ENCODE peak calls at places on chromosome 11, in six cellular contexts. One of them, this sample, is unnamed.

GRCh38 chr11:72579816-72580647 is 94.2 kb downstream of the PDE2A start:
- DNase-seq in A549: no peak
- DNase-seq in substantia nigra: no peak
- DNase-seq in CD8-positive, alpha-beta memory T cell: no peak
- DNase-seq in GM23248: no peak
- DNase-seq in neural progenitor cell: no peak
- DNase-seq in this sample: no peak

GRCh38 chr11:6648505-6648904 is 7.1 kb downstream of the DCHS1 start:
- DNase-seq in A549: no peak
- DNase-seq in substantia nigra: no peak
- DNase-seq in CD8-positive, alpha-beta memory T cell: no peak
- DNase-seq in GM23248: no peak
- DNase-seq in neural progenitor cell: no peak
- DNase-seq in this sample: no peak

GRCh38 chr11:29518389-29519174 is 498.2 kb downstream of the KCNA4 start:
- DNase-seq in A549: no peak
- DNase-seq in substantia nigra: no peak
- DNase-seq in CD8-positive, alpha-beta memory T cell: no peak
- DNase-seq in GM23248: no peak
- DNase-seq in neural progenitor cell: peak; percentile 4
- DNase-seq in this sample: no peak

GRCh38 chr11:8018742-8019631 is 31.9 kb downstream of the EIF3F start:
- DNase-seq in A549: peak; percentile 51
- DNase-seq in substantia nigra: no peak
- DNase-seq in CD8-positive, alpha-beta memory T cell: peak; percentile 84
- DNase-seq in GM23248: peak; percentile 91
- DNase-seq in neural progenitor cell: peak; percentile 90
- DNase-seq in this sample: peak; percentile 65

GRCh38 chr11:34650528-34650927 is 29.6 kb downstream of the EHF start:
- DNase-seq in A549: no peak
- DNase-seq in substantia nigra: no peak
- DNase-seq in CD8-positive, alpha-beta memory T cell: peak; percentile 90
- DNase-seq in GM23248: no peak
- DNase-seq in neural progenitor cell: no peak
- DNase-seq in this sample: peak; percentile 69

GRCh38 chr11:108766596-108767173 is 101.8 kb downstream of the DDX10 start:
- DNase-seq in A549: no peak
- DNase-seq in substantia nigra: no peak
- DNase-seq in CD8-positive, alpha-beta memory T cell: no peak
- DNase-seq in GM23248: no peak
- DNase-seq in neural progenitor cell: no peak
- DNase-seq in this sample: no peak

GRCh38 chr11:107359701-107360100 is 97.9 kb downstream of the CWF19L2 start:
- DNase-seq in A549: no peak
- DNase-seq in substantia nigra: no peak
- DNase-seq in CD8-positive, alpha-beta memory T cell: no peak
- DNase-seq in GM23248: peak; percentile 2
- DNase-seq in neural progenitor cell: no peak
- DNase-seq in this sample: no peak

GRCh38 chr11:133029096-133029495 is 503.2 kb downstream of the OPCML start:
- DNase-seq in A549: no peak
- DNase-seq in substantia nigra: no peak
- DNase-seq in CD8-positive, alpha-beta memory T cell: no peak
- DNase-seq in GM23248: no peak
- DNase-seq in neural progenitor cell: no peak
- DNase-seq in this sample: no peak

GRCh38 chr11:71102251-71102995 is 150.0 kb downstream of the SHANK2 start:
- DNase-seq in A549: no peak
- DNase-seq in substantia nigra: no peak
- DNase-seq in CD8-positive, alpha-beta memory T cell: no peak
- DNase-seq in GM23248: no peak
- DNase-seq in neural progenitor cell: no peak
- DNase-seq in this sample: no peak

GRCh38 chr11:109957601-109958000 is 135.6 kb upstream of the ZC3H12C start:
- DNase-seq in A549: no peak
- DNase-seq in substantia nigra: no peak
- DNase-seq in CD8-positive, alpha-beta memory T cell: no peak
- DNase-seq in GM23248: no peak
- DNase-seq in neural progenitor cell: no peak
- DNase-seq in this sample: no peak

GRCh38 chr11:121763526-121763925 is 310.8 kb upstream of the SORL1-AS1 start:
- DNase-seq in A549: no peak
- DNase-seq in substantia nigra: no peak
- DNase-seq in CD8-positive, alpha-beta memory T cell: no peak
- DNase-seq in GM23248: no peak
- DNase-seq in neural progenitor cell: no peak
- DNase-seq in this sample: no peak

GRCh38 chr11:107683807-107684206 is 28.0 kb downstream of the SLN start:
- DNase-seq in A549: peak; percentile 25
- DNase-seq in substantia nigra: no peak
- DNase-seq in CD8-positive, alpha-beta memory T cell: no peak
- DNase-seq in GM23248: peak; percentile 32
- DNase-seq in neural progenitor cell: peak; percentile 31
- DNase-seq in this sample: no peak

GRCh38 chr11:120198787-120199469 is 11.9 kb upstream of the OAF start:
- DNase-seq in A549: no peak
- DNase-seq in substantia nigra: no peak
- DNase-seq in CD8-positive, alpha-beta memory T cell: no peak
- DNase-seq in GM23248: no peak
- DNase-seq in neural progenitor cell: no peak
- DNase-seq in this sample: no peak

GRCh38 chr11:120128392-120129172 is 9.3 kb downstream of the TRIM29 start:
- DNase-seq in A549: no peak
- DNase-seq in substantia nigra: no peak
- DNase-seq in CD8-positive, alpha-beta memory T cell: no peak
- DNase-seq in GM23248: peak; percentile 93
- DNase-seq in neural progenitor cell: no peak
- DNase-seq in this sample: no peak

GRCh38 chr11:88695701-88696414 is 358.3 kb upstream of the CTSC start:
- DNase-seq in A549: no peak
- DNase-seq in substantia nigra: no peak
- DNase-seq in CD8-positive, alpha-beta memory T cell: no peak
- DNase-seq in GM23248: no peak
- DNase-seq in neural progenitor cell: no peak
- DNase-seq in this sample: no peak

GRCh38 chr11:124123587-124123986 is 8.3 kb downstream of the VWA5A start:
- DNase-seq in A549: no peak
- DNase-seq in substantia nigra: no peak
- DNase-seq in CD8-positive, alpha-beta memory T cell: no peak
- DNase-seq in GM23248: no peak
- DNase-seq in neural progenitor cell: peak; percentile 30
- DNase-seq in this sample: no peak

GRCh38 chr11:13940611-13941256 is 21.8 kb upstream of the SPON1 start:
- DNase-seq in A549: no peak
- DNase-seq in substantia nigra: no peak
- DNase-seq in CD8-positive, alpha-beta memory T cell: peak; percentile 64
- DNase-seq in GM23248: no peak
- DNase-seq in neural progenitor cell: no peak
- DNase-seq in this sample: no peak

GRCh38 chr11:70328556-70328955 is 58.1 kb downstream of the PPFIA1 start:
- DNase-seq in A549: no peak
- DNase-seq in substantia nigra: no peak
- DNase-seq in CD8-positive, alpha-beta memory T cell: no peak
- DNase-seq in GM23248: no peak
- DNase-seq in neural progenitor cell: no peak
- DNase-seq in this sample: no peak

GRCh38 chr11:68099474-68100405 is 21.4 kb downstream of the CHKA start:
- DNase-seq in A549: no peak
- DNase-seq in substantia nigra: no peak
- DNase-seq in CD8-positive, alpha-beta memory T cell: no peak
- DNase-seq in GM23248: no peak
- DNase-seq in neural progenitor cell: no peak
- DNase-seq in this sample: no peak

GRCh38 chr11:71080239-71081097 is 171.9 kb downstream of the SHANK2 start:
- DNase-seq in A549: peak; percentile 77
- DNase-seq in substantia nigra: peak; percentile 8
- DNase-seq in CD8-positive, alpha-beta memory T cell: no peak
- DNase-seq in GM23248: peak; percentile 79
- DNase-seq in neural progenitor cell: peak; percentile 92
- DNase-seq in this sample: no peak

GRCh38 chr11:75815345-75815983 is 454 bp downstream of the UVRAG start:
- DNase-seq in A549: peak; percentile 58
- DNase-seq in substantia nigra: no peak
- DNase-seq in CD8-positive, alpha-beta memory T cell: peak; percentile 54
- DNase-seq in GM23248: peak; percentile 68
- DNase-seq in neural progenitor cell: no peak
- DNase-seq in this sample: peak; percentile 55

GRCh38 chr11:32497951-32498350 is 62.6 kb upstream of the WT1 start:
- DNase-seq in A549: no peak
- DNase-seq in substantia nigra: no peak
- DNase-seq in CD8-positive, alpha-beta memory T cell: no peak
- DNase-seq in GM23248: no peak
- DNase-seq in neural progenitor cell: no peak
- DNase-seq in this sample: no peak

GRCh38 chr11:71431271-71431670 is 16.9 kb downstream of the DHCR7 start:
- DNase-seq in A549: no peak
- DNase-seq in substantia nigra: no peak
- DNase-seq in CD8-positive, alpha-beta memory T cell: no peak
- DNase-seq in GM23248: no peak
- DNase-seq in neural progenitor cell: no peak
- DNase-seq in this sample: no peak

GRCh38 chr11:66985508-66986177 is 10.5 kb downstream of the C11orf86 start:
- DNase-seq in A549: no peak
- DNase-seq in substantia nigra: no peak
- DNase-seq in CD8-positive, alpha-beta memory T cell: no peak
- DNase-seq in GM23248: no peak
- DNase-seq in neural progenitor cell: no peak
- DNase-seq in this sample: no peak

GRCh38 chr11:66987158-66987620 is 12.1 kb downstream of the C11orf86 start:
- DNase-seq in A549: no peak
- DNase-seq in substantia nigra: no peak
- DNase-seq in CD8-positive, alpha-beta memory T cell: no peak
- DNase-seq in GM23248: no peak
- DNase-seq in neural progenitor cell: no peak
- DNase-seq in this sample: no peak

GRCh38 chr11:66992041-66992440 is 16.9 kb downstream of the C11orf86 start:
- DNase-seq in A549: no peak
- DNase-seq in substantia nigra: no peak
- DNase-seq in CD8-positive, alpha-beta memory T cell: no peak
- DNase-seq in GM23248: no peak
- DNase-seq in neural progenitor cell: no peak
- DNase-seq in this sample: no peak

GRCh38 chr11:66986178-66986545 is 11.1 kb downstream of the C11orf86 start:
- DNase-seq in A549: no peak
- DNase-seq in substantia nigra: no peak
- DNase-seq in CD8-positive, alpha-beta memory T cell: no peak
- DNase-seq in GM23248: no peak
- DNase-seq in neural progenitor cell: no peak
- DNase-seq in this sample: no peak

DNA sequence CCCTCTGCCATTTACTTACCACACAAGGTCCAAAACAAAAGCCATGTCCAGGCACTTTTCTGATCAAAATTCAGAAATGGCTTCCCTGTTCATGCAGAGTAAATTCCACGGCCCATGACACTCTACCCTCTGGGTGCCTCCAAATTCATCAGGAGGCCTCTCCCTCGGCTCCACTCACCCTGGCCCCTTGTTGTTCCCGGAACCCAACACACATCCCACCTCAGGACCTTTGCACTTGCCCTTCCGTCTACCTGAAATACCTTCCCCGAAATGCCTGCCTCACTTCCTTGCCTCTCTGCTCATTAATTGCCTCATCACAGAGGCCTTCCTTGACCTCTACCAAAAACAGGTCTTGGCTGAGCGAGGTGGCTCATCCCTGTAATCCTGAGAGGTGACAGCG is 13.1 kb downstream of the C11orf86 start:
- DNase-seq in A549: no peak
- DNase-seq in substantia nigra: no peak
- DNase-seq in CD8-positive, alpha-beta memory T cell: no peak
- DNase-seq in GM23248: no peak
- DNase-seq in neural progenitor cell: no peak
- DNase-seq in this sample: no peak
- H3K27ac ChIP-seq in A549: peak overlapping the region; percentile 33
- H3K27ac ChIP-seq in substantia nigra: no peak overlapping the region
- H3K27ac ChIP-seq in CD8-positive, alpha-beta memory T cell: no peak overlapping the region
- H3K27ac ChIP-seq in GM23248: no peak overlapping the region
- H3K27ac ChIP-seq in neural progenitor cell: no peak overlapping the region
- H3K27ac ChIP-seq in this sample: no peak overlapping the region

GRCh38 chr11:58003036-58003435 is 20.6 kb upstream of the OR9Q1 start:
- DNase-seq in A549: no peak
- DNase-seq in substantia nigra: no peak
- DNase-seq in CD8-positive, alpha-beta memory T cell: no peak
- DNase-seq in GM23248: no peak
- DNase-seq in neural progenitor cell: no peak
- DNase-seq in this sample: no peak
- H3K27ac ChIP-seq in A549: no peak overlapping the region
- H3K27ac ChIP-seq in substantia nigra: no peak overlapping the region
- H3K27ac ChIP-seq in CD8-positive, alpha-beta memory T cell: no peak overlapping the region
- H3K27ac ChIP-seq in GM23248: no peak overlapping the region
- H3K27ac ChIP-seq in neural progenitor cell: no peak overlapping the region
- H3K27ac ChIP-seq in this sample: no peak overlapping the region

DNA sequence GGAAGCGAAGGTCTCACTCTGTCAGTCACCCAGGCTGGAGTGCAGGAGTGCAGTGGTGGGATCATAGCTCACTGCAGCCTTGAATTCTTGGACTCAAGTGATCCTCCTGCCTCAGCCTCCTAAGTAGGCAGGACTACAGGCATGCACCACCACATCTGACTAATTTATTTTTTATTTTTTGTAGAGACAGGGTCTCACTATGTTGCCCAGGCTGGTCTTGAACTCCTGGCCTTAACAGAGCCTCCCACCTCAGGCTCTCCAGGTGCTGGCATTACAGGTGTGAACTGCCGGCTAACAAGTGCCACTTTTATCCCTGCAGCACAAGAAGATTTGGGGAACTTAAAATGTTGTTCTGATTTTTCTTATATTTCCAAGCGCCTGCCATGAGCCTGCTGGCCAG is 195.0 kb downstream of the SNX19 start:
- DNase-seq in A549: no peak
- DNase-seq in substantia nigra: no peak
- DNase-seq in CD8-positive, alpha-beta memory T cell: no peak
- DNase-seq in GM23248: no peak
- DNase-seq in neural progenitor cell: no peak
- DNase-seq in this sample: no peak
- H3K27ac ChIP-seq in A549: no peak overlapping the region
- H3K27ac ChIP-seq in substantia nigra: no peak overlapping the region
- H3K27ac ChIP-seq in CD8-positive, alpha-beta memory T cell: no peak overlapping the region
- H3K27ac ChIP-seq in GM23248: no peak overlapping the region
- H3K27ac ChIP-seq in neural progenitor cell: no peak overlapping the region
- H3K27ac ChIP-seq in this sample: no peak overlapping the region

DNA sequence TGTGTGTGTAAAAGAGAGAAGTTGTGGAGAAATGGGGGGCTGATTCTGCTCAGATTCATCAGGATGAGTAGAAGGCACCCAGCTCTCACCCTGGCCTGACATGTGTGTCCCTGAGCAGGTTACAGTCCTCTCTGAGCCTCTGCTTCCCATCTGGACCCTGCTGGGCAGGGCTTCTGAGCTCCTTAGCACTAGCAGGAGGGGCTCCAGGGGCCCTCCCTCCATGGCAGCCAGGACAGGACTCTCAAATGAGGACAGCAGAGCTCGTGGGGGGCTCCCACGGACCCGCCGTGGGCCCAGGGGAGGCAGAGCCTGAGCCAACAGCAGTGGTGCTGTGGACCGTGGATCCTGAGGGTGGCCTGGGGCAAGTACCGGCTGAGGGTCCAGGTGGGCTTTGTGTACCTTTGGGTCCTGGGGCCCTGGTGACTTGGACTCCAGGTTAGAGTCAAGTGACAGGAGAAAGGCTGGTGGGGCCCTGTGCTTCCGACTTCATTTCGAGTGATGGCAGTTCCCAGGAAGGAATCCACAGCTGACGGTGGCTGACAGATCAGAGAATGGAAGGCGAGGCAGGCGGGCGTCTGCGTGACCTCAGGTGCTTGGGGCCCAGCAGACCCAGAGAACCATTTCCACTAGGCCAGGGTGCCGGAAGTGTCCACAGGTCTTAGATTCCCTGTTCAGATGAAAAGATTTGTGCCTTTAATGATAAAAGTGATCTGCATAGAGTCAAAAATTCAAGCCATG is 21.9 kb downstream of the NEAT1 start:
- DNase-seq in A549: no peak
- DNase-seq in substantia nigra: no peak
- DNase-seq in CD8-positive, alpha-beta memory T cell: no peak
- DNase-seq in GM23248: peak; percentile 50
- DNase-seq in neural progenitor cell: no peak
- DNase-seq in this sample: no peak
- H3K27ac ChIP-seq in A549: peak overlapping the region; percentile 43
- H3K27ac ChIP-seq in substantia nigra: peak overlapping the region; percentile 59
- H3K27ac ChIP-seq in CD8-positive, alpha-beta memory T cell: no peak overlapping the region
- H3K27ac ChIP-seq in GM23248: peak overlapping the region; percentile 100
- H3K27ac ChIP-seq in neural progenitor cell: no peak overlapping the region
- H3K27ac ChIP-seq in this sample: no peak overlapping the region